ENCODE peak calls at places on chromosomes 7 and 10, in six cellular contexts. G, E, C, U, D and O are unnamed samples.
A peak's percentile ranks its signal among the peaks of the same experiment; 100 is the strongest.

GRCh38 chr10:71623098-71623985 is 96.2 kb downstream of the C10orf105 start:
- DNase-seq in E (no peak), D (peak; percentile 33), C (peak; percentile 24), U (no peak), G (no peak), O (no peak)

GRCh38 chr7:110372685-110373084 is 718.2 kb upstream of the LRRN3 start:
- DNase-seq in D (no peak), E (no peak), C (no peak), U (no peak), G (no peak), O (no peak)

GRCh38 chr10:71241114-71241898 is 28.9 kb downstream of the UNC5B start:
- DNase-seq in E (no peak), U (peak; percentile 62), D (peak; percentile 80), G (peak; percentile 92), C (peak; percentile 50), O (no peak)

GRCh38 chr10:121406823-121407545 is 191.3 kb downstream of the FGFR2 start:
- DNase-seq in G (peak; percentile 77), U (no peak), C (no peak), E (no peak), D (no peak), O (no peak)

GRCh38 chr10:75108684-75109458 is 2.6 kb upstream of the SAMD8 start:
- DNase-seq in U (peak; percentile 37), E (no peak), C (no peak), D (no peak), G (no peak), O (peak; percentile 38)

GRCh38 chr10:101441539-101442455 is 87.8 kb downstream of the BTRC start:
- DNase-seq in C (peak; percentile 78), G (no peak), E (no peak), U (no peak), D (peak; percentile 79), O (peak; percentile 47)

GRCh38 chr10:72274213-72274729 is 547 bp downstream of the DDIT4 start:
- DNase-seq in D (no peak), E (no peak), U (peak; percentile 51), G (peak; percentile 26), C (peak; percentile 13), O (no peak)

GRCh38 chr7:121994625-121995410 is 121.9 kb downstream of the PTPRZ1 start:
- DNase-seq in U (peak; percentile 19), D (peak; percentile 84), E (no peak), C (peak; percentile 81), G (peak; percentile 48), O (peak; percentile 73)

GRCh38 chr7:43479042-43479441 is 103.9 kb upstream of the STK17A start:
- DNase-seq in D (no peak), E (no peak), G (no peak), U (no peak), C (no peak), O (no peak)

GRCh38 chr10:117792214-117792613 is 249.7 kb downstream of the EMX2 start:
- DNase-seq in G (no peak), C (no peak), U (no peak), E (no peak), D (no peak), O (no peak)

GRCh38 chr10:5442056-5442989 is 30.0 kb downstream of the NET1 start:
- DNase-seq in D (peak; percentile 70), G (peak; percentile 57), E (no peak), U (no peak), C (peak; percentile 55), O (peak; percentile 56)

GRCh38 chr7:98249106-98249505 is 2.9 kb downstream of the TECPR1 start:
- DNase-seq in U (no peak), D (no peak), E (no peak), C (no peak), G (no peak), O (no peak)

GRCh38 chr7:17646181-17646956 is 293.9 kb downstream of the SNX13 start:
- DNase-seq in E (no peak), D (peak; percentile 76), C (peak; percentile 66), U (no peak), G (no peak), O (no peak)

GRCh38 chr10:91597397-91597881 is 35.4 kb downstream of the PPP1R3C start:
- DNase-seq in G (no peak), D (peak; percentile 65), E (no peak), U (no peak), C (peak; percentile 31), O (peak; percentile 44)

GRCh38 chr7:115953554-115954248 is 76.9 kb downstream of the TFEC start:
- DNase-seq in G (no peak), E (no peak), U (no peak), D (no peak), C (no peak), O (peak; percentile 40)

GRCh38 chr10:119348106-119348505 is 140.7 kb downstream of the GRK5 start:
- DNase-seq in G (no peak), C (no peak), U (no peak), D (no peak), E (no peak), O (no peak)

GRCh38 chr10:119349341-119349740 is 142.0 kb downstream of the GRK5 start:
- DNase-seq in U (peak; percentile 20), E (no peak), C (no peak), G (no peak), D (no peak), O (no peak)

GRCh38 chr10:119347181-119347974 is 140.0 kb downstream of the GRK5 start:
- DNase-seq in D (no peak), C (no peak), E (no peak), U (peak; percentile 11), G (no peak), O (no peak)

GRCh38 chr10:119349937-119350513 is 142.7 kb downstream of the GRK5 start:
- DNase-seq in C (no peak), U (no peak), E (no peak), D (no peak), G (no peak), O (no peak)

GRCh38 chr10:119348516-119349240 is 141.3 kb downstream of the GRK5 start:
- DNase-seq in G (no peak), E (no peak), U (peak; percentile 27), D (peak; percentile 65), C (peak; percentile 54), O (no peak)
- TF ChIP-seq CTCF in G (no peak), E (no peak), U (no peak), D (peak; percentile 22), C (peak; percentile 17), O (no peak)

GRCh38 chr10:21519981-21520436 is 5.5 kb downstream of the SKIDA1 start:
- DNase-seq in E (no peak), U (no peak), C (peak; percentile 84), D (peak; percentile 90), G (peak; percentile 19), O (no peak)
- H3K4me3 ChIP-seq in E (peak overlapping the region; percentile 70), U (peak overlapping the region; percentile 56), C (peak overlapping the region; percentile 95), D (peak overlapping the region; percentile 78), G (peak overlapping the region; percentile 23), O (no peak overlapping the region)

GRCh38 chr10:22624289-22624738 is 90.1 kb downstream of the PIP4K2A start:
- DNase-seq in D (peak; percentile 77), G (no peak), U (no peak), C (peak; percentile 82), E (no peak), O (no peak)
- H3K4me1 ChIP-seq in D (peaks cover 31% of the 10 kb centered on the region), G (no peaks in the 10 kb centered on the region), U (peaks cover 5% of the 10 kb centered on the region), C (peaks cover 26% of the 10 kb centered on the region), E (peaks cover 30% of the 10 kb centered on the region), O (peaks cover 52% of the 10 kb centered on the region)

GRCh38 chr7:73829921-73830617 is 727 bp upstream of the CLDN4 start:
- DNase-seq in C (no peak), U (no peak), D (no peak), G (peak; percentile 44), E (no peak), O (no peak)
- TF ChIP-seq CTCF in C (no peak), U (no peak), D (no peak), G (no peak), E (no peak), O (no peak)

GRCh38 chr7:55554055-55554454 is 18.2 kb downstream of the VOPP1 start:
- DNase-seq in G (no peak), U (no peak), E (no peak), C (no peak), D (no peak), O (no peak)
- H3K4me3 ChIP-seq in G (no peak overlapping the region), U (no peak overlapping the region), E (no peak overlapping the region), C (no peak overlapping the region), D (no peak overlapping the region), O (no peak overlapping the region)

DNA sequence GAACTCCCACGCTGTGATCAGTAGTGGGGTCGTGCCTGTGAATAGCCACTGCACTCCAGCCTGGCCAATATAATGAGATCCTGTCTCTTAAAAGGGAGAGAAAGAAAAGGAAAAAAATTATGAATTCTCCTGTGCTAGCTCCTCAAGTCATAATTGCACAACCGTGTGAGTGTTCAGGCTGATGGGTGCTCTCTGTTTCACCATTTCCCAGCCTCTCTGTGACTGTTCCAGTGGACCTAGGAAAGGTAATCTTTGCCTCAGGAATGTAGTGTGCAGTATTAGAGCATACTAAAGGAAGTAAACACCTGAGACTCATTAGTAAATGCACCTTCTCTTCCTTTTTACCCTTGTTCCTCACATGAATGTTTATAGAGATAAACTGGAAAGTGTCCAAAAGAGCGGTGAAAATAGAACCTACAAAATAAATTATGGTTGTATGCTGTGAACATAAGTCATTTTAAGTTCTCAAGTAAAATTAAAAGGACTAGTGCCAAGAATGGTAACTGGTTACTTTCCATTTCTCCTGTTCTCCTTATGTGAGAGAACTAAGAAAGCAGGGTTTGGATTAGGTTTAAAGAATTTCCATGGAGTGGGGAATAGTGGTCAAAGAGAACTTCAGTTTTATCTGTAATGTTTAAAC is 42.7 kb downstream of the INPP5F start:
- DNase-seq in U (no peak), D (no peak), C (peak; percentile 22), E (no peak), G (no peak), O (no peak)
- H3K4me1 ChIP-seq in U (no peaks in the 10 kb centered on the region), D (peaks cover 6% of the 10 kb centered on the region), C (peaks cover 9% of the 10 kb centered on the region), E (peaks cover 22% of the 10 kb centered on the region), G (no peaks in the 10 kb centered on the region), O (no peaks in the 10 kb centered on the region)

GRCh38 chr7:112007185-112007584 is 199.0 kb downstream of the DOCK4 start:
- DNase-seq in E (no peak), U (no peak), C (no peak), D (no peak), G (no peak), O (no peak)
- TF ChIP-seq CTCF in E (no peak), U (no peak), C (no peak), D (no peak), G (no peak), O (no peak)

DNA sequence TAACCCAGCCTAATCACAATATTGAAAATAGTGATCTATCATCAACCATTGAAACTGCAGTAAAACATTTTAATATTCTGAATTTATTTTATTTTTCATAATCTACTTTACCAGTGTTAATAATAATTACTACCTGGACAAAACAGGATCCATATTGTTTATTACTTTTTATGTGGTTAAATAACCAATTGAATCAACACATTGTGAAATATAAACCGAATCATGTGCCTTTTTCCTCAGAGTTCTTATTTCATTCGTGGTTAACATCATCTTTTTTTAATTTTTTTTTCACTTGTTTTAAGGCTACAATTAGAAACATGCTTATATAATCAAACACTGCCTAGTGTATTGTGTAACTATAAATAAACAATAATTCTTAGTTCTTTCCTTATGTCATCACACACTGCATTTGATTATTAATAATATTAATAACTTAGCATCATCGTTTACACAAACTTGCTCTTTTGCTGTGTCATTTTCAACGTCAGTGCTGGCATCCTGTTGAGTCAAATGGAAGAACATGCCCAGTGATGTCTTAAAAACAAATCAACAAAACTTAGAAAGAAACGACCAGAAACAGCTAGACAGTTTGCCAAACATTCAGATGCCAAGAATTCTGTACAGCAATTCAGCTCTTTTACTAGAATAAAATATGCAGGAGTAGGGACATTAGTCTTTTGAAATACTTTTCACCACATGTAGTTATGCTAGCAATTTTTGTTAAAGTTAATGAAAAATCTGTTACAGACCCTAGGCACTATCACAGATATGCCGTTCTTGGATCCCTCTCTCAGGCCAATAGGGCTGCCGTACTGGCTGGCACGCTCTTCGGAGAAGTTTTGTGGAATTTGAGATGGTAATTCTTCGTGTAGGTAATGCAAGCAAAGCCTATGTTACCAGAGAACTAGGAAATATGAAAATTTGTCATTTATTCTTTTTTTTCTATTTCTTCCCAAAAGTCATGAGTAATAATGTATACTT is 330.4 kb upstream of the SEMA3A start:
- DNase-seq in G (no peak), E (no peak), D (peak; percentile 97), U (no peak), C (peak; percentile 88), O (peak; percentile 8)
- H3K4me3 ChIP-seq in G (no peak overlapping the region), E (no peak overlapping the region), D (no peak overlapping the region), U (no peak overlapping the region), C (no peak overlapping the region), O (no peak overlapping the region)